ENCODE peak calls at places on chromosomes 11 and 22, in five cellular contexts. C, I, B, R and V are unnamed samples.

GRCh38 chr11:104060004-104060403 is 23.6 kb downstream of the DDI1 start:
- DNase-seq in R (no peak), C (no peak), I (no peak), B (no peak), V (no peak)

GRCh38 chr11:13963949-13964770 is 1.6 kb downstream of the SPON1 start:
- DNase-seq in R (peak), I (peak), B (peak), C (no peak), V (peak)

GRCh38 chr11:72233773-72234513 is 9.4 kb downstream of the INPPL1 start:
- DNase-seq in B (no peak), C (no peak), R (no peak), I (no peak), V (no peak)

GRCh38 chr22:41833369-41834004 is 582 bp downstream of the SREBF2 start:
- DNase-seq in C (no peak), I (no peak), R (peak), B (peak), V (peak)

GRCh38 chr11:16511109-16511806 is 154.9 kb upstream of the SOX6 start:
- DNase-seq in I (no peak), C (no peak), R (no peak), B (no peak), V (no peak)

GRCh38 chr22:30217698-30218565 is 28.6 kb downstream of the LIF start:
- DNase-seq in C (no peak), R (no peak), I (no peak), B (no peak), V (no peak)

GRCh38 chr22:33006220-33006954 is 51.8 kb downstream of the SYN3 start:
- DNase-seq in I (no peak), B (no peak), C (no peak), R (no peak), V (no peak)

GRCh38 chr11:10325398-10326079 is 20.7 kb downstream of the ADM start:
- DNase-seq in R (no peak), C (peak), I (no peak), B (no peak), V (no peak)

GRCh38 chr11:109439684-109440083 is 17.7 kb downstream of the C11orf87 start:
- DNase-seq in I (no peak), B (no peak), R (no peak), C (no peak), V (no peak)

GRCh38 chr11:128299132-128299726 is 288.1 kb downstream of the ETS1 start:
- DNase-seq in C (peak), R (no peak), B (no peak), I (no peak), V (no peak)

GRCh38 chr11:110095554-110095953 is 2.4 kb downstream of the ZC3H12C start:
- DNase-seq in C (no peak), I (no peak), R (no peak), B (no peak), V (no peak)